ENCODE peak calls at places on chromosomes 4 and X, in nine cellular contexts. One of them, this sample, is unnamed.

GRCh38 chrX:130952266-130953043 is 49.4 kb upstream of the ENOX2 start:
- DNase-seq in AG04450: no peak
- DNase-seq in breast epithelium: no peak
- DNase-seq in AG09309: no peak
- DNase-seq in fibroblast of mammary gland: no peak
- DNase-seq in Caki2: no peak
- DNase-seq in fibroblast of pulmonary artery: no peak
- DNase-seq in renal cortical epithelial cell: no peak
- DNase-seq in astrocyte of the spinal cord: no peak
- DNase-seq in this sample: no peak

GRCh38 chr4:6668391-6668790 is 25.3 kb upstream of the S100P start:
- DNase-seq in AG04450: peak; percentile 34
- DNase-seq in breast epithelium: no peak
- DNase-seq in AG09309: peak; percentile 32
- DNase-seq in fibroblast of mammary gland: peak; percentile 47
- DNase-seq in Caki2: peak; percentile 93
- DNase-seq in fibroblast of pulmonary artery: peak; percentile 9
- DNase-seq in renal cortical epithelial cell: peak; percentile 93
- DNase-seq in astrocyte of the spinal cord: no peak
- DNase-seq in this sample: no peak

GRCh38 chr4:41072021-41072777 is 142.1 kb downstream of the APBB2 start:
- DNase-seq in AG04450: no peak
- DNase-seq in breast epithelium: no peak
- DNase-seq in AG09309: no peak
- DNase-seq in fibroblast of mammary gland: no peak
- DNase-seq in Caki2: no peak
- DNase-seq in fibroblast of pulmonary artery: no peak
- DNase-seq in renal cortical epithelial cell: no peak
- DNase-seq in astrocyte of the spinal cord: no peak
- DNase-seq in this sample: no peak

GRCh38 chr4:150479665-150480064 is 102.3 kb upstream of the MAB21L2 start:
- DNase-seq in AG04450: peak; percentile 30
- DNase-seq in breast epithelium: no peak
- DNase-seq in AG09309: no peak
- DNase-seq in fibroblast of mammary gland: no peak
- DNase-seq in Caki2: no peak
- DNase-seq in fibroblast of pulmonary artery: no peak
- DNase-seq in renal cortical epithelial cell: no peak
- DNase-seq in astrocyte of the spinal cord: no peak
- DNase-seq in this sample: no peak

GRCh38 chr4:113117346-113117677 is 67.9 kb downstream of the ANK2 start:
- DNase-seq in AG04450: no peak
- DNase-seq in breast epithelium: no peak
- DNase-seq in AG09309: no peak
- DNase-seq in fibroblast of mammary gland: no peak
- DNase-seq in Caki2: no peak
- DNase-seq in fibroblast of pulmonary artery: no peak
- DNase-seq in renal cortical epithelial cell: no peak
- DNase-seq in astrocyte of the spinal cord: no peak
- DNase-seq in this sample: no peak

GRCh38 chr4:110245567-110245966 is 47.2 kb upstream of the ELOVL6 start:
- DNase-seq in AG04450: no peak
- DNase-seq in breast epithelium: no peak
- DNase-seq in AG09309: no peak
- DNase-seq in fibroblast of mammary gland: peak; percentile 69
- DNase-seq in Caki2: no peak
- DNase-seq in fibroblast of pulmonary artery: peak; percentile 23
- DNase-seq in renal cortical epithelial cell: peak; percentile 65
- DNase-seq in astrocyte of the spinal cord: peak; percentile 42
- DNase-seq in this sample: no peak

GRCh38 chr4:80074059-80074458 is 1.0 kb upstream of the ANTXR2 start:
- DNase-seq in AG04450: no peak
- DNase-seq in breast epithelium: no peak
- DNase-seq in AG09309: no peak
- DNase-seq in fibroblast of mammary gland: no peak
- DNase-seq in Caki2: no peak
- DNase-seq in fibroblast of pulmonary artery: no peak
- DNase-seq in renal cortical epithelial cell: no peak
- DNase-seq in astrocyte of the spinal cord: no peak
- DNase-seq in this sample: no peak

GRCh38 chr4:70741872-70742271 is 20.1 kb downstream of the RUFY3 start:
- DNase-seq in AG04450: no peak
- DNase-seq in breast epithelium: no peak
- DNase-seq in AG09309: no peak
- DNase-seq in fibroblast of mammary gland: no peak
- DNase-seq in Caki2: no peak
- DNase-seq in fibroblast of pulmonary artery: no peak
- DNase-seq in renal cortical epithelial cell: no peak
- DNase-seq in astrocyte of the spinal cord: no peak
- DNase-seq in this sample: no peak

GRCh38 chr4:169311643-169312365 is 41.0 kb upstream of the SH3RF1 start:
- DNase-seq in AG04450: no peak
- DNase-seq in breast epithelium: no peak
- DNase-seq in AG09309: no peak
- DNase-seq in fibroblast of mammary gland: peak; percentile 68
- DNase-seq in Caki2: peak; percentile 22
- DNase-seq in fibroblast of pulmonary artery: peak; percentile 80
- DNase-seq in renal cortical epithelial cell: peak; percentile 65
- DNase-seq in astrocyte of the spinal cord: peak; percentile 47
- DNase-seq in this sample: no peak

GRCh38 chrX:150983526-150984163 is 510 bp downstream of the HMGB3 start:
- DNase-seq in AG04450: no peak
- DNase-seq in breast epithelium: no peak
- DNase-seq in AG09309: no peak
- DNase-seq in fibroblast of mammary gland: no peak
- DNase-seq in Caki2: no peak
- DNase-seq in fibroblast of pulmonary artery: no peak
- DNase-seq in renal cortical epithelial cell: no peak
- DNase-seq in astrocyte of the spinal cord: no peak
- DNase-seq in this sample: no peak

GRCh38 chrX:124605518-124605917 is 259.2 kb downstream of the SH2D1A start:
- DNase-seq in AG04450: no peak
- DNase-seq in breast epithelium: no peak
- DNase-seq in AG09309: no peak
- DNase-seq in fibroblast of mammary gland: no peak
- DNase-seq in Caki2: no peak
- DNase-seq in fibroblast of pulmonary artery: no peak
- DNase-seq in renal cortical epithelial cell: no peak
- DNase-seq in astrocyte of the spinal cord: no peak
- DNase-seq in this sample: no peak

GRCh38 chr4:139950568-139950967 is 203.4 kb downstream of the MAML3 start:
- DNase-seq in AG04450: no peak
- DNase-seq in breast epithelium: no peak
- DNase-seq in AG09309: peak; percentile 28
- DNase-seq in fibroblast of mammary gland: peak; percentile 35
- DNase-seq in Caki2: no peak
- DNase-seq in fibroblast of pulmonary artery: peak; percentile 28
- DNase-seq in renal cortical epithelial cell: peak; percentile 52
- DNase-seq in astrocyte of the spinal cord: peak; percentile 80
- DNase-seq in this sample: no peak

GRCh38 chrX:34734383-34734782 is 77.3 kb upstream of the TMEM47 start:
- DNase-seq in AG04450: peak; percentile 1
- DNase-seq in breast epithelium: no peak
- DNase-seq in AG09309: no peak
- DNase-seq in fibroblast of mammary gland: peak; percentile 38
- DNase-seq in Caki2: no peak
- DNase-seq in fibroblast of pulmonary artery: peak; percentile 0
- DNase-seq in renal cortical epithelial cell: peak; percentile 4
- DNase-seq in astrocyte of the spinal cord: peak; percentile 31
- DNase-seq in this sample: no peak